ENCODE peak calls at places on chromosomes 12 and 14, in four cellular contexts. W, Q, F and X are unnamed samples.

GRCh38 chr12:39393890-39394289 is 49.0 kb downstream of the KIF21A start:
- DNase-seq in W (no peak), F (no peak), Q (no peak), X (no peak)

GRCh38 chr12:71312767-71313375 is 126.7 kb upstream of the LGR5 start:
- DNase-seq in W (no peak), Q (no peak), F (no peak), X (no peak)

GRCh38 chr12:88579572-88579940 is 715 bp downstream of the KITLG start:
- DNase-seq in W (peak), Q (no peak), F (peak), X (peak)

GRCh38 chr12:104720346-104721064 is 237.6 kb downstream of the SLC41A2 start:
- DNase-seq in F (no peak), Q (no peak), W (no peak), X (no peak)

GRCh38 chr12:29350080-29350479 is 30.9 kb downstream of the ERGIC2 start:
- DNase-seq in F (no peak), W (no peak), Q (no peak), X (no peak)

GRCh38 chr14:77889971-77890442 is 90.1 kb downstream of the ADCK1 start:
- DNase-seq in F (no peak), W (no peak), Q (no peak), X (no peak)

GRCh38 chr14:92480856-92481255 is 32.7 kb upstream of the RIN3 start:
- DNase-seq in Q (no peak), F (no peak), W (no peak), X (no peak)

GRCh38 chr14:65098586-65098985 is 3.7 kb downstream of the MAX start:
- DNase-seq in W (no peak), F (no peak), Q (no peak), X (no peak)

GRCh38 chr14:79564371-79564770 is 646.9 kb downstream of the DIO2 start:
- DNase-seq in W (no peak), F (no peak), Q (no peak), X (no peak)

GRCh38 chr14:74574092-74574438 is 38.0 kb downstream of the LTBP2 start:
- DNase-seq in W (no peak), F (no peak), Q (no peak), X (no peak)

GRCh38 chr12:2957816-2958431 is 1.3 kb upstream of the TEAD4 start:
- DNase-seq in F (no peak), W (no peak), Q (no peak), X (no peak)
- TF ChIP-seq EP300 in F (no peak), W (no peak), Q (no peak), X (no peak)

GRCh38 chr12:109900752-109901580 is 892 bp downstream of the TCHP start:
- DNase-seq in F (no peak), Q (no peak), W (no peak), X (no peak)

GRCh38 chr12:109902866-109903265 is 2.8 kb downstream of the TCHP start:
- DNase-seq in W (no peak), Q (no peak), F (no peak), X (no peak)

GRCh38 chr12:109896188-109896587 is 3.9 kb upstream of the TCHP start:
- DNase-seq in W (no peak), F (no peak), Q (no peak), X (no peak)

GRCh38 chr12:109897029-109897428 is 3.0 kb upstream of the TCHP start:
- DNase-seq in Q (no peak), W (no peak), F (no peak), X (no peak)

DNA sequence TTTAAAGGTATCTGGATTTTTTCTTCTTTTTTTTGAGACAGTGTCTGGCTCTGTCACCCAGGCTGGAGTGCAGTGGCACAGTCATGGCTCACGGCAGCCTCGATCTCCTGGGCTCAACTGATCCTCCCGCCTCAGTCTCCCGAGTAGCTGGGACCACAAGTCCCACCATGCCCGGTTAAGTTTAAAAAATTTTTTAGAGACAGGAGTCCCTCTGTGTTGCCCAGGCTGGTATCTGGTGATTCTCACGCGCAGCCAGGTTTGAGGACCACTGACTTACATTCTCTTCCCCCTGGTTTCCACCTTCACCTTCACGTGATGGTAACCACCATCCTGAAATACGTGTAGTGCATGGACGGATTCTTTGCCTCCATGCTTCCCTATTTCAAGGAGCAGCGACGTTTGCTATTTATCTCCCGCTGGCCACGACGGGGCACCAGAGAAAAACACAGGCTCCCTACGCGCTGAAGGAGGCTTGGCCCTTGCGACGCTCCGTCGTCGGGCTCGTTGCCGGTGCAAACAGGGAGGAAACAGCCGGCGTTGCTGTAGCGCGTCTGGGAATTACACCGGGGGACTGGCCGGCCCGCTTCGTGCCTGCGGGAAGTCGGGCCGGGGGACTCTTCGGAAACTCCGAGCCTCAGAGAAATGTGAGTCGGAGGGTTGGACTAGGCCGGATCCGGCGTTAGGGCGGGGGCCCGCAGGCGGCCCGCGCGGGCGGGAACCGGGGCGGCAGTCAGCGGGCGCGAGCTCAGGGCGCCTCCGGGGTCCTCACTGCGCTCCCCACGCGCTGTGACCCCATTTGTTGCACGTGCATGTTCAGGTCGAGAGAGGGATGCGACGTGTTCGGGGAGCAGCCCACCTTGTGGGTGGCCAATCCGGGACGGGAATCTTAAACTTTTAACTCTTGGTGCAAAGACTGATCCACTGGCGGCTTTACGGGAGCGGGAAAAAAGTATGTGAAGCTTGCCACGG is at the start of gene TCHP:
- DNase-seq in W (peak), Q (peak), F (peak), X (peak)
- TF ChIP-seq EP300 in W (no peak), Q (no peak), F (no peak), X (peak)

DNA sequence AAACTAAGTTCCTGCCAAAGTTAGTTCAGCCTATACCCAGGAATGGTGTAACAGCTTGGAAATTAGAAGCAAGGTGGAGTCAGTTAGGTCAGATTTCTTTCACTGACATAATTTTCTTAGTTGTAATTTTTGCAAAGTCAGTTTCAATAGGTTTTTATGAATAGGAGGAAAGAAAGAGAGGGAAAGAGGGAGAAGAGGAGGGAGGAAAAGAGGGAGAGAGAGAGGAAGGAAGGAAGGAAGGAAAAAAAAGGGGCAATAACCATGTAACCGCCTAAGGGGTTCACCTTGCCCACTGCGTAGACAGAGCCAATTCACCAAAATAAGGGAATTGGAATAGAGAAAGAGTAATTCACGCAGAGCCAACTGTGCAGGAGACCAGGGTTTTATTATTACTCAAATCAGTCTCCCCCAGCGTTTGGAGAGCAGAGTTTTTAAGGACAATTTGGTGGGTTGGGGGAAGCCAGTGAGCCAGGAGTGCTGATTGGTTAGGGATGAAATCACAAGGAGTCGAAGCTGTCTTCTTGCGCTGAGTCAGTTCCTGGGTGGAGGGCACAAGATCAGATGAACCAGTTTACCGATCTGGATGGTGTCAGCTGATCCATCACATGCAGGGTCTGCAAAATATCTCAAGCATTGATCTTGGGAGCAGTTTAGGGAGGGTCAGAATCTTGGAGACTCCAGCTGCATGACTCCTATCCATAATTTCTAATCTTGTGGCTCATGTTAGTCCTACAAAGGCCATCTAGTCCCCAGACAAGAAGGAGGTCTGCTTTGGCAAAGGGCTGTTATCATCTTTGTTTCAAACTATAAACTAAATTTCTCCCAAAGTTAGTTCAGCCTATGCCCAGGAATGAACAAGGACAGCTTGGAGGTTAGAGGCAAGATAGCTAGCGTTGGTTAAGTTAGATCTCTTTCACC is 126.0 kb upstream of the AMIGO2 start:
- DNase-seq in Q (no peak), F (no peak), W (no peak), X (no peak)
- TF ChIP-seq EP300 in Q (no peak), F (no peak), W (no peak), X (no peak)

DNA sequence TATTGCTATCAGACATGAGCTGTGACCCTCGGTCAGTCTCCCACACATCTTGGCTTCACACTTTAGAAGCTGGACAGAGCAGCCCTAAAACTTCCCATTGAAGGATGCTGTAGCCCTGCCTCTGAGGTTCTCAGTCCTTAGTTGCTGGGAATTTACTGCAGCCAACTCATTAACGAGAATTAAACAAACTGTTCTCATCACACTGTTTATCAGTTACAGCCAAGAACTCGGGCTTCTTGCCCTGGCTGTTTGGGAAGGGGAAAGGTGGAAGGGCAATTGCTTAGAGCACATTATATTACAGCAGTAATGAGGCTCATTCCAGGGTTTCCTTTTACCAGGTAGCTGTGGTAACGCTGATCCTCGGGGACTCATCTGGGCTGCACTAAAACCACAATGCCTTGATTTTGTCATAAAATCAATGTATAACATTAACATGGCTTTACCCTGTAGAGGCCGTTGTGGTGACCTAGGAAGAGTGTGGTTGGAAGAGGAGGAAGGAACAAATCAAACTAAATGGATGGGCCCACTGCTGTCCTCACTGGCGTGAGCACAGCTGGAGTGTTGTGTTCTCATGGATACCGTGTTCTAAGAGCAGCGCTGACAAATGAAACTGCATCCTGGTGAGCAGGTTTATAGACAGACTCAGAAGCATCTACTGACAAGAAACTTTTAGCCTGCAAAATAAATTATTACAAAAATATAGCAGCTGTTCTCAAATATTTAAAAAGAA is 87.0 kb downstream of the GPR135 start:
- DNase-seq in Q (no peak), W (peak), F (peak), X (peak)
- TF ChIP-seq EP300 in Q (no peak), W (no peak), F (no peak), X (peak)

GRCh38 chr12:34604227-34604626 is 581.9 kb downstream of the ALG10 start:
- DNase-seq in W (no peak), F (no peak), Q (peak), X (no peak)
- TF ChIP-seq EP300 in W (no peak), F (no peak), Q (no peak), X (no peak)

DNA sequence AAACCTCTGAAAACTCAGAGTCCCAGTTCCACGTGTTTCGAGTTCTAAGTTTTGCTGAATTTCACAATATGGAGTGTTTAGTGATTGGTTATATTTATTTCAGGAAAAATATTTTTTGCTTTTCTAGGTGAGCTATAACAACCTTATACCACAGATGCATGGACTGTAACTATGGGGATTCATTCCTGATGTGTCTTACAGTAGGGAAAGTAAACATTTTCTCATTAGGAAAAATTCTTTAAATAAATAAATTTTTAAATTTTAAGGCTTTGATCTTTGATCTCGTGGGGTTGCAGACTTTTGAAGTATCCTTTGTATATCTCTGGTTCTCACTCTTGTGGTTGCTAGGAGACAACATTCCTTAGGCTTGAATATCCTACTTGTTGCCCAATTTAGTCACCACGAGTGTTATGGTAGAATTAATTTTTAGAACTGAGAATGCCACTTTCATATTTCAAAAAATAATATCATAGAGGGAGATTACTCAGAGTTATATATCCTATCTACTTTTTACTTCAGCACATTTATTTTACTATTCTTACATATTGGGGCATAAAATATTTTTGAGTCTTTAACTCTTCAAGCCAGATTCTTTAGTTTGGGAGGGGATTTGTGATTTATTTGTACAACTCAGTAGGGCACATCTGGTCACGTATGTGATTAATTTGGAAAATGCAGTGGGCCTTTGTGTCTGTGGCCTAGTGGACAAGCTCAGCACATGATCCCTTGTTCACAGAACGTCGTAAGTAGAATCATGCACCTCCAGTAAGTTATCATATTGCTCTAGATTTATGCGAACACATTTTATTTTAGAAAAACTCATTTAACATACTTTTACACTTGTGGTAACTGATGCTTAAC is 224.0 kb downstream of the TTC6 start:
- DNase-seq in Q (no peak), F (no peak), W (no peak), X (no peak)
- TF ChIP-seq EP300 in Q (no peak), F (no peak), W (no peak), X (no peak)

GRCh38 chr12:124715121-124715990 is 147.9 kb upstream of the NCOR2 start:
- DNase-seq in F (no peak), W (no peak), Q (no peak), X (no peak)

GRCh38 chr12:124713041-124713435 is 145.6 kb upstream of the NCOR2 start:
- DNase-seq in W (no peak), Q (no peak), F (peak), X (peak)

GRCh38 chr12:124709722-124710656 is 142.6 kb upstream of the NCOR2 start:
- DNase-seq in Q (no peak), F (no peak), W (no peak), X (no peak)

GRCh38 chr12:124716208-124717141 is 147.2 kb downstream of the SCARB1 start:
- DNase-seq in F (no peak), Q (no peak), W (no peak), X (no peak)

GRCh38 chr12:124713436-124714082 is 146.1 kb upstream of the NCOR2 start:
- DNase-seq in W (no peak), F (peak), Q (no peak), X (peak)
- TF ChIP-seq EP300 in W (no peak), F (peak), Q (peak), X (peak)

GRCh38 chr14:67729072-67729561 is 27.4 kb downstream of the RDH12 start:
- DNase-seq in F (no peak), Q (no peak), W (no peak), X (no peak)
- TF ChIP-seq EP300 in F (no peak), Q (no peak), W (no peak), X (no peak)

GRCh38 chr12:110563702-110564470 is 19.2 kb downstream of the PPTC7 start:
- DNase-seq in F (no peak), Q (no peak), W (no peak), X (no peak)

GRCh38 chr12:110556705-110557104 is 26.4 kb downstream of the PPTC7 start:
- DNase-seq in Q (no peak), F (no peak), W (no peak), X (no peak)

GRCh38 chr12:110557300-110557699 is 25.8 kb downstream of the PPTC7 start:
- DNase-seq in F (no peak), Q (no peak), W (no peak), X (no peak)

GRCh38 chr12:110561471-110562201 is 21.5 kb downstream of the PPTC7 start:
- DNase-seq in W (no peak), Q (no peak), F (no peak), X (no peak)

GRCh38 chr12:110560048-110560447 is 23.1 kb downstream of the PPTC7 start:
- DNase-seq in Q (no peak), W (no peak), F (no peak), X (no peak)
- TF ChIP-seq EP300 in Q (no peak), W (no peak), F (no peak), X (no peak)